ENCODE peak calls at places on chromosomes 6 and 20, in four cellular contexts. One of them, this sample, is unnamed.

GRCh38 chr6:128492386-128492785 is 28.0 kb downstream of the PTPRK start:
- DNase-seq in psoas muscle: no peak
- DNase-seq in activated gamma-delta T cell: no peak
- DNase-seq in spleen: no peak
- DNase-seq in this sample: no peak

GRCh38 chr6:97963148-97963680 is 680.2 kb upstream of the MMS22L start:
- DNase-seq in spleen: no peak
- DNase-seq in activated gamma-delta T cell: no peak
- DNase-seq in psoas muscle: no peak
- DNase-seq in this sample: no peak

GRCh38 chr6:163735076-163735475 is 320.6 kb downstream of the QKI start:
- DNase-seq in activated gamma-delta T cell: no peak
- DNase-seq in spleen: peak; percentile 52
- DNase-seq in psoas muscle: no peak
- DNase-seq in this sample: no peak

GRCh38 chr20:58174708-58175287 is 53.7 kb downstream of the ANKRD60 start:
- DNase-seq in activated gamma-delta T cell: no peak
- DNase-seq in spleen: no peak
- DNase-seq in psoas muscle: peak; percentile 64
- DNase-seq in this sample: peak; percentile 86

GRCh38 chr6:15551798-15552197 is 111.0 kb downstream of the DTNBP1 start:
- DNase-seq in spleen: peak; percentile 83
- DNase-seq in activated gamma-delta T cell: no peak
- DNase-seq in psoas muscle: no peak
- DNase-seq in this sample: no peak

GRCh38 chr20:63486300-63486855 is 12.5 kb downstream of the EEF1A2 start:
- DNase-seq in spleen: no peak
- DNase-seq in psoas muscle: no peak
- DNase-seq in activated gamma-delta T cell: no peak
- DNase-seq in this sample: no peak

GRCh38 chr6:1724124-1724523 is 114.4 kb downstream of the FOXC1 start:
- DNase-seq in activated gamma-delta T cell: no peak
- DNase-seq in spleen: no peak
- DNase-seq in psoas muscle: no peak
- DNase-seq in this sample: no peak

GRCh38 chr20:47358052-47358671 is 1.7 kb upstream of the ZMYND8 start:
- DNase-seq in spleen: no peak
- DNase-seq in activated gamma-delta T cell: no peak
- DNase-seq in psoas muscle: no peak
- DNase-seq in this sample: no peak

GRCh38 chr20:41746635-41747034 is 128.5 kb upstream of the CHD6 start:
- DNase-seq in activated gamma-delta T cell: no peak
- DNase-seq in psoas muscle: no peak
- DNase-seq in spleen: no peak
- DNase-seq in this sample: no peak

GRCh38 chr20:17969884-17970409 is 1.1 kb downstream of the MGME1 start:
- DNase-seq in activated gamma-delta T cell: no peak
- DNase-seq in psoas muscle: peak; percentile 26
- DNase-seq in spleen: peak; percentile 89
- DNase-seq in this sample: no peak

GRCh38 chr6:37535701-37536461 is 36.2 kb upstream of the CCDC167 start:
- DNase-seq in psoas muscle: no peak
- DNase-seq in spleen: no peak
- DNase-seq in activated gamma-delta T cell: no peak
- DNase-seq in this sample: no peak

GRCh38 chr6:102813489-102814275 is 1420.2 kb downstream of the GRIK2 start:
- DNase-seq in spleen: no peak
- DNase-seq in psoas muscle: no peak
- DNase-seq in activated gamma-delta T cell: no peak
- DNase-seq in this sample: no peak

GRCh38 chr20:53986037-53986436 is 84.4 kb downstream of the BCAS1 start:
- DNase-seq in spleen: no peak
- DNase-seq in psoas muscle: no peak
- DNase-seq in activated gamma-delta T cell: no peak
- DNase-seq in this sample: no peak

GRCh38 chr6:104256547-104257144 is 603.1 kb downstream of the HACE1 start:
- DNase-seq in spleen: no peak
- DNase-seq in activated gamma-delta T cell: no peak
- DNase-seq in psoas muscle: no peak
- DNase-seq in this sample: no peak

GRCh38 chr6:36546664-36546957 is 668 bp downstream of the STK38 start:
- DNase-seq in activated gamma-delta T cell: no peak
- DNase-seq in psoas muscle: no peak
- DNase-seq in spleen: no peak
- DNase-seq in this sample: no peak

GRCh38 chr6:55882731-55883595 is 7.6 kb upstream of the BMP5 start:
- DNase-seq in activated gamma-delta T cell: no peak
- DNase-seq in spleen: no peak
- DNase-seq in psoas muscle: no peak
- DNase-seq in this sample: no peak

GRCh38 chr20:24797864-24798655 is 151.0 kb upstream of the CST7 start:
- DNase-seq in psoas muscle: no peak
- DNase-seq in activated gamma-delta T cell: no peak
- DNase-seq in spleen: peak; percentile 50
- DNase-seq in this sample: peak; percentile 56

GRCh38 chr6:42118162-42119001 is 24.0 kb downstream of the C6orf132 start:
- DNase-seq in activated gamma-delta T cell: no peak
- DNase-seq in psoas muscle: peak; percentile 50
- DNase-seq in spleen: no peak
- DNase-seq in this sample: peak; percentile 81

GRCh38 chr6:41691426-41692079 is 43.9 kb downstream of the TFEB start:
- DNase-seq in psoas muscle: no peak
- DNase-seq in activated gamma-delta T cell: no peak
- DNase-seq in spleen: peak; percentile 17
- DNase-seq in this sample: no peak

GRCh38 chr6:70537266-70537665 is 29.5 kb upstream of the SDHAF4 start:
- DNase-seq in spleen: no peak
- DNase-seq in psoas muscle: no peak
- DNase-seq in activated gamma-delta T cell: no peak
- DNase-seq in this sample: no peak

GRCh38 chr20:2713285-2713684 is 20.7 kb downstream of the EBF4 start:
- DNase-seq in psoas muscle: no peak
- DNase-seq in activated gamma-delta T cell: no peak
- DNase-seq in spleen: no peak
- DNase-seq in this sample: no peak

GRCh38 chr6:34067814-34068213 is 78.1 kb downstream of the GRM4 start:
- DNase-seq in activated gamma-delta T cell: no peak
- DNase-seq in psoas muscle: no peak
- DNase-seq in spleen: no peak
- DNase-seq in this sample: no peak

GRCh38 chr6:75429304-75429703 is 64.3 kb downstream of the FILIP1 start:
- DNase-seq in activated gamma-delta T cell: no peak
- DNase-seq in psoas muscle: no peak
- DNase-seq in spleen: no peak
- DNase-seq in this sample: no peak

GRCh38 chr6:135939216-135939610 is 87.7 kb downstream of the PDE7B start:
- DNase-seq in spleen: no peak
- DNase-seq in activated gamma-delta T cell: no peak
- DNase-seq in psoas muscle: no peak
- DNase-seq in this sample: no peak

GRCh38 chr6:108123946-108124345 is 41.9 kb upstream of the NR2E1 start:
- DNase-seq in psoas muscle: no peak
- DNase-seq in activated gamma-delta T cell: no peak
- DNase-seq in spleen: no peak
- DNase-seq in this sample: no peak

GRCh38 chr6:156988276-156989158 is 211.3 kb downstream of the ARID1B start:
- DNase-seq in activated gamma-delta T cell: no peak
- DNase-seq in spleen: no peak
- DNase-seq in psoas muscle: no peak
- DNase-seq in this sample: no peak